ENCODE peak calls at places on chromosomes 3 and 15, in five cellular contexts. L, N, P, F and O are unnamed samples.

GRCh38 chr15:43625086-43625485 is 6.5 kb upstream of the STRC start:
- DNase-seq in L (no peak), N (no peak), P (no peak), F (no peak), O (no peak)

GRCh38 chr3:50133283-50133615 is 21.9 kb upstream of the SEMA3F start:
- DNase-seq in L (no peak), N (no peak), P (no peak), F (no peak), O (no peak)

GRCh38 chr3:25040739-25041138 is 387.3 kb upstream of the RARB start:
- DNase-seq in L (no peak), N (no peak), P (no peak), F (no peak), O (no peak)

GRCh38 chr15:52100807-52101206 is 11.8 kb downstream of the BCL2L10 start:
- DNase-seq in L (peak), N (no peak), P (peak), F (no peak), O (no peak)

GRCh38 chr15:66573348-66573718 is 7.5 kb upstream of the LCTL start:
- DNase-seq in L (no peak), N (no peak), P (no peak), F (no peak), O (no peak)

GRCh38 chr15:39979606-39980005 is 45.7 kb downstream of the EIF2AK4 start:
- DNase-seq in L (no peak), N (no peak), P (no peak), F (no peak), O (no peak)

GRCh38 chr15:51425517-51426033 is 84.1 kb downstream of the GLDN start:
- DNase-seq in L (no peak), N (no peak), P (no peak), F (no peak), O (no peak)

GRCh38 chr3:64345351-64345750 is 120.1 kb upstream of the PRICKLE2 start:
- DNase-seq in L (no peak), N (no peak), P (peak), F (no peak), O (no peak)

GRCh38 chr3:18295171-18295920 is 129.8 kb downstream of the SATB1 start:
- DNase-seq in L (no peak), N (peak), P (peak), F (peak), O (no peak)

GRCh38 chr15:28977377-28978010 is 91.7 kb downstream of the APBA2 start:
- DNase-seq in L (no peak), N (peak), P (peak), F (no peak), O (no peak)

GRCh38 chr3:151113342-151113741 is 27.9 kb downstream of the MED12L start:
- DNase-seq in L (no peak), N (no peak), P (no peak), F (no peak), O (no peak)

GRCh38 chr15:36897834-36898233 is 202.5 kb downstream of the MEIS2 start:
- DNase-seq in L (no peak), N (no peak), P (no peak), F (no peak), O (no peak)

GRCh38 chr3:197227780-197228574 is 70.4 kb downstream of the DLG1 start:
- DNase-seq in L (no peak), N (no peak), P (no peak), F (no peak), O (no peak)

GRCh38 chr15:66877558-66878285 is 175.7 kb downstream of the SMAD6 start:
- DNase-seq in L (no peak), N (no peak), P (no peak), F (no peak), O (no peak)

GRCh38 chr3:150073031-150073430 is 102.3 kb upstream of the PFN2 start:
- DNase-seq in L (no peak), N (no peak), P (no peak), F (no peak), O (no peak)

GRCh38 chr3:61682671-61683408 is 121.5 kb downstream of the PTPRG start:
- DNase-seq in L (no peak), N (no peak), P (no peak), F (no peak), O (no peak)

GRCh38 chr3:189744235-189744634 is 113.0 kb downstream of the TP63 start:
- DNase-seq in L (no peak), N (no peak), P (no peak), F (no peak), O (no peak)

GRCh38 chr15:39509941-39510845 is 70.7 kb upstream of the THBS1 start:
- DNase-seq in L (no peak), N (no peak), P (no peak), F (no peak), O (peak)

GRCh38 chr15:92869263-92869940 is 30.7 kb upstream of the CHD2 start:
- DNase-seq in L (no peak), N (no peak), P (peak), F (peak), O (no peak)

GRCh38 chr3:13822042-13822441 is 57.8 kb downstream of the WNT7A start:
- DNase-seq in L (no peak), N (no peak), P (no peak), F (no peak), O (no peak)

GRCh38 chr3:30455840-30456239 is 150.6 kb upstream of the TGFBR2 start:
- DNase-seq in L (peak), N (no peak), P (no peak), F (no peak), O (no peak)

GRCh38 chr15:98801234-98801561 is 152.9 kb downstream of the IGF1R start:
- DNase-seq in L (no peak), N (no peak), P (no peak), F (no peak), O (peak)

GRCh38 chr3:184633185-184633584 is 71.6 kb downstream of the EPHB3 start:
- DNase-seq in L (no peak), N (no peak), P (no peak), F (no peak), O (no peak)

GRCh38 chr3:128471720-128472119 is 5.0 kb upstream of the DNAJB8 start:
- DNase-seq in L (no peak), N (no peak), P (no peak), F (no peak), O (no peak)

DNA sequence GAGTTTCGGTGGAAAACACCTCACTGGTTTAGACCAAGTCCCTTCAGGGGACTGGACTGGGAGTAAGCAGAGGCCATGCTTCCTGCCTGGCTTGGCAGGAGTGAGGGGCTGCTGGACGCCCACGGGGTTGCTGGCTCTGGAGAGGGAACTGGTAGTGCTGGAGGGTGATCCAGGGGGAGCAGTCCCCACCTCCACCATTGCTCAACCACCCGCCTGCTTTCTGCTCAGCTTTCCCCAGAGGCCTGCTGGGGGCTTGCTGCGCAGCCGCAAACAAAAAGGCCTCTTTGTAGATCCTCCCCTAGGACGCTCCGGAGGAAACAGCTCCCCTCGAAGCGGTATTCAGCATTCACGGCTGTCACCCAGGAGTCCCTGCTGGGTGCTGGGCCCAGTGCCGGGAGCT is 33.5 kb downstream of the EBLN2 start:
- DNase-seq in L (no peak), N (no peak), P (no peak), F (no peak), O (no peak)
- TF ChIP-seq POLR2A in L (no peak), N (peak), P (no peak), F (no peak), O (no peak)

GRCh38 chr3:8223766-8224165 is 277.9 kb upstream of the LMCD1 start:
- DNase-seq in L (no peak), N (no peak), P (no peak), F (no peak), O (no peak)

GRCh38 chr3:8220291-8220690 is 281.3 kb upstream of the LMCD1 start:
- DNase-seq in L (no peak), N (no peak), P (peak), F (peak), O (no peak)
- TF ChIP-seq CTCF in L (no peak), N (no peak), P (no peak), F (no peak), O (no peak)

GRCh38 chr3:158571969-158572765 is 1.2 kb downstream of the MLF1 start:
- DNase-seq in L (no peak), N (no peak), P (no peak), F (no peak), O (no peak)
- TF ChIP-seq POLR2A in L (no peak), N (no peak), P (no peak), F (no peak), O (no peak)

DNA sequence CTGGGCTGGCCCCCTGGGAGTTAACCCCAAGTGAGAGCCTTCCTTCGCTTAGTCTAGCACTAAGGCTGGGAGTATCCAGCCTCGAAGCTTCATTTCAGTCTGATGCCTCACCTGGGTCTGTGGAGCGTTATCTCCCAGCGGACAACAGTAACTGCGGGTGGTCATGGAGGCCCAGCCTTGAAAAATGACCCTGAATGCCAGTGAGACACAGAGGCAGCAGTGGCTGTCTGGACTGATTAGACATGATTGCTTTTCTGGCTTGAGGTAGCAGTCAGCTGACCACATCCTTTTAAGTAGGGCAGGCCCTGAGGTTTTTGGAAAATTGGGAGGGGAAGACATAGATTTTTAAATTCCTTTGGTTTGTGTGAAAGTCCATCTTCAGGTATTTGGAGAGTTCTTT is 28.2 kb upstream of the TRIM59 start:
- DNase-seq in L (no peak), N (no peak), P (no peak), F (no peak), O (no peak)
- TF ChIP-seq CTCF in L (no peak), N (no peak), P (no peak), F (no peak), O (no peak)

GRCh38 chr15:75891895-75892294 is 11.8 kb upstream of the FBXO22 start:
- DNase-seq in L (no peak), N (no peak), P (peak), F (peak), O (no peak)
- TF ChIP-seq POLR2A in L (no peak), N (no peak), P (no peak), F (no peak), O (no peak)

GRCh38 chr3:119557874-119558264 is 1.5 kb downstream of the CD80 start:
- DNase-seq in L (no peak), N (no peak), P (no peak), F (no peak), O (no peak)

GRCh38 chr3:119558528-119559339 is 680 bp downstream of the CD80 start:
- DNase-seq in L (no peak), N (no peak), P (no peak), F (no peak), O (no peak)

GRCh38 chr3:119557192-119557873 is 2.1 kb downstream of the CD80 start:
- DNase-seq in L (no peak), N (no peak), P (no peak), F (no peak), O (no peak)

GRCh38 chr3:119560160-119560559 is 746 bp upstream of the CD80 start:
- DNase-seq in L (no peak), N (no peak), P (no peak), F (no peak), O (no peak)

GRCh38 chr3:119559441-119559963 is at the start of gene CD80:
- DNase-seq in L (peak), N (no peak), P (peak), F (peak), O (no peak)
- TF ChIP-seq CTCF in L (peak), N (peak), P (peak), F (peak), O (no peak)

GRCh38 chr15:24954783-24955548 is at the start of the genes SNRPN and SNURF:
- DNase-seq in L (peak), N (peak), P (peak), F (peak), O (peak)
- TF ChIP-seq POLR2A in L (peak), N (peak), P (peak), F (peak), O (peak)

DNA sequence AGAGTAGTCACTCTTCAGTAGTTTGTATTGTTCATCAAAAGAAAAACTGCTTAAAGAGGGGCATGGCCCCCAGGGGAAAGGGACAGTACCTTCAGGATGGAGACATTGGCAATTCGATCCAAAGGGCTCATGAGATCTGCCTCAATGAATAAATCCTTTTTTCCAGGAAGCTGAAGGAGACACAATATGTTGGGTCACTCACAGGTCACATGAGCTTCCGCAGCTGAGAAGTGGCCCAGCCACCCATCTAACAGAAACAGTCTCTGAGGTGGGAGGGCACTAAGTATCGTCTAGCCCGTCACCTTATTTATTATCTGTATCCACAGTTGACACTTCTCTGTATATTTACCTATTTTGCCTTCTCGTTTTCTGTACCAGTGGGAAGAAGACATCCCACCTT is 4.7 kb downstream of the VPS33B start:
- DNase-seq in L (no peak), N (no peak), P (no peak), F (no peak), O (no peak)
- TF ChIP-seq CTCF in L (no peak), N (no peak), P (no peak), F (no peak), O (no peak)

DNA sequence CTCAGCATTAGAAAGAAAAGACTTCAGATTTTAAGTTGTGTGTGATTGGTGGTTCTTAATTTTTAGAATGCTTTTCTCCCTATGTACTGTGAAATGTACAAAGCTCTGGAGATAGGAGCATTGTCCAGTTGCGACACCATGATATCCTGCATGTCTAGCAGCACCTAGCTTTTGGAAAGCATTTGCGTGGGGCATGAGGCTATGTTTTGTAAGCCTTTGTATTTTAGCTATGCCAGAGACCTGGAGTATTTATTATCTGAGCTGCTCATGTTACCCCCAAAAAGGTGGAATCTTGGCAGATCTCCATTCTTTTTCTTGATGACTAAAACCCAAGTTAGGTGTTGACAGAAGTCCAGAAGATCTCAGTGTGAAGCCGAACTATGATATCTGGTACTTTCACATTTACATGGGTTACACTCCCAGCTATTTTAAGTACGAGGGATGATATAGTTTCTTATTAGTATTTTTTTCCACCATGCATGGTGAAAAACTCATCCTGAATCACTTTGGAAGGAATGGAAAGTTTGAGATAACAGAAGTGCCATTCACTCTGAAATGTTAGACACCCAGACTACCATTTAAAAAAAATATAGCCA is 126.7 kb upstream of the SAMMSON start:
- DNase-seq in L (no peak), N (no peak), P (no peak), F (no peak), O (no peak)
- TF ChIP-seq POLR2A in L (no peak), N (no peak), P (no peak), F (no peak), O (no peak)

DNA sequence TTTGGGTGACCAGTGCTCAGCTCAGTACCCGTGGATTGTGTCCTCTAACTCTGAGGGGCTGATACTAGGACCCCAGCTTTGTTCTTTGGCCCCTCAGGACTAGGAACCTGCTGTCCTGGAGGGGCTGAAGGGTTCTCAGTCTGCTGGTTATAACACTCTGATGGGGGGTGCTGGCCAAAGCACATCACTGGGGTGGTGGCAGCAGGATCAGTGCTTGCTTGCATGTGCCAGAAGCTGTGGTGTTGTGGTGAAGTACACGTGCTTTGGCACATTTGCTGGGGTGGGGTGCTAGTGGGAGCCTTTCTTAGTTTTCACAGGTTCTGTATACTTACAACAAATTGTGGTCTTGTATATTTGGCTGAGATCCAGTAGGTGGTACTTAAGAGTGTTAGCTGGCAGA is 344.2 kb downstream of the EDEM1 start:
- DNase-seq in L (no peak), N (no peak), P (no peak), F (no peak), O (no peak)
- TF ChIP-seq CTCF in L (no peak), N (no peak), P (no peak), F (no peak), O (no peak)